ENCODE peak calls at places on chromosomes 4 and X, in four cellular contexts. One of them, this sample, is unnamed.

GRCh38 chrX:22032084-22032483 is at the start of gene PHEX:
- DNase-seq in mesenchymal stem cell: no peak
- DNase-seq in PC-3: no peak
- DNase-seq in GM23338: no peak
- DNase-seq in this sample: no peak

GRCh38 chrX:18354369-18355329 is at the start of gene SCML2:
- DNase-seq in GM23338: peak
- DNase-seq in mesenchymal stem cell: peak
- DNase-seq in PC-3: peak
- DNase-seq in this sample: peak

GRCh38 chrX:2136848-2137247 is 363.9 kb downstream of the DHRSX start:
- DNase-seq in GM23338: no peak
- DNase-seq in PC-3: no peak
- DNase-seq in mesenchymal stem cell: no peak
- DNase-seq in this sample: no peak

GRCh38 chr4:176492648-176493302 is 173.0 kb downstream of the SPCS3 start:
- DNase-seq in GM23338: no peak
- DNase-seq in mesenchymal stem cell: peak
- DNase-seq in PC-3: peak
- DNase-seq in this sample: peak

GRCh38 chr4:91198951-91199350 is 1071.8 kb downstream of the CCSER1 start:
- DNase-seq in mesenchymal stem cell: peak
- DNase-seq in GM23338: no peak
- DNase-seq in PC-3: no peak
- DNase-seq in this sample: no peak

GRCh38 chr4:29014555-29014954 is 1705.6 kb upstream of the PCDH7 start:
- DNase-seq in mesenchymal stem cell: no peak
- DNase-seq in PC-3: no peak
- DNase-seq in GM23338: no peak
- DNase-seq in this sample: no peak

GRCh38 chrX:68953331-68953730 is 124.5 kb downstream of the EFNB1 start:
- DNase-seq in GM23338: no peak
- DNase-seq in mesenchymal stem cell: no peak
- DNase-seq in PC-3: no peak
- DNase-seq in this sample: no peak

GRCh38 chrX:1400731-1401471 is 9.0 kb upstream of the SLC25A6 start:
- DNase-seq in mesenchymal stem cell: no peak
- DNase-seq in PC-3: no peak
- DNase-seq in GM23338: peak
- DNase-seq in this sample: no peak

GRCh38 chrX:30702736-30703135 is 49.5 kb downstream of the GK start:
- DNase-seq in GM23338: no peak
- DNase-seq in mesenchymal stem cell: peak
- DNase-seq in PC-3: no peak
- DNase-seq in this sample: peak

GRCh38 chr4:2451036-2451520 is 17.8 kb upstream of the RNF4 start:
- DNase-seq in mesenchymal stem cell: no peak
- DNase-seq in GM23338: no peak
- DNase-seq in PC-3: no peak
- DNase-seq in this sample: no peak

GRCh38 chr4:162016991-162017390 is 146.8 kb downstream of the FSTL5 start:
- DNase-seq in mesenchymal stem cell: no peak
- DNase-seq in GM23338: no peak
- DNase-seq in PC-3: no peak
- DNase-seq in this sample: no peak

GRCh38 chr4:3353747-3354454 is 61.1 kb downstream of the RGS12 start:
- DNase-seq in mesenchymal stem cell: no peak
- DNase-seq in PC-3: no peak
- DNase-seq in GM23338: no peak
- DNase-seq in this sample: no peak

GRCh38 chrX:40127052-40127451 is 29.3 kb upstream of the BCOR start:
- DNase-seq in mesenchymal stem cell: no peak
- DNase-seq in GM23338: no peak
- DNase-seq in PC-3: no peak
- DNase-seq in this sample: no peak

GRCh38 chr4:7956306-7957112 is 16.8 kb upstream of the AFAP1 start:
- DNase-seq in GM23338: no peak
- DNase-seq in PC-3: peak
- DNase-seq in mesenchymal stem cell: peak
- DNase-seq in this sample: peak

GRCh38 chr4:184732126-184732525 is 1.8 kb downstream of the CENPU start:
- DNase-seq in PC-3: peak
- DNase-seq in mesenchymal stem cell: no peak
- DNase-seq in GM23338: no peak
- DNase-seq in this sample: peak

GRCh38 chr4:15145709-15146108 is 143.4 kb downstream of the CPEB2 start:
- DNase-seq in mesenchymal stem cell: no peak
- DNase-seq in PC-3: peak
- DNase-seq in GM23338: no peak
- DNase-seq in this sample: no peak

GRCh38 chr4:1417522-1418390 is 11.5 kb upstream of the NKX1-1 start:
- DNase-seq in PC-3: peak
- DNase-seq in GM23338: no peak
- DNase-seq in mesenchymal stem cell: no peak
- DNase-seq in this sample: no peak

GRCh38 chrX:71177327-71177726 is 32.7 kb downstream of the NLGN3 start:
- DNase-seq in GM23338: no peak
- DNase-seq in PC-3: no peak
- DNase-seq in mesenchymal stem cell: peak
- DNase-seq in this sample: no peak

GRCh38 chrX:52355108-52355507 is 13.7 kb upstream of the XAGE2 start:
- DNase-seq in PC-3: no peak
- DNase-seq in GM23338: no peak
- DNase-seq in mesenchymal stem cell: no peak
- DNase-seq in this sample: no peak

GRCh38 chr4:137474711-137475301 is 57.5 kb downstream of the PCDH18 start:
- DNase-seq in mesenchymal stem cell: peak
- DNase-seq in PC-3: peak
- DNase-seq in GM23338: no peak
- DNase-seq in this sample: peak

GRCh38 chr4:177427097-177427665 is 15.1 kb downstream of the AGA start:
- DNase-seq in mesenchymal stem cell: peak
- DNase-seq in PC-3: no peak
- DNase-seq in GM23338: no peak
- DNase-seq in this sample: peak

GRCh38 chr4:5942947-5943346 is 50.1 kb upstream of the CRMP1 start:
- DNase-seq in GM23338: no peak
- DNase-seq in mesenchymal stem cell: no peak
- DNase-seq in PC-3: no peak
- DNase-seq in this sample: no peak

GRCh38 chrX:69236641-69237040 is 71.4 kb upstream of the PJA1 start:
- DNase-seq in GM23338: no peak
- DNase-seq in mesenchymal stem cell: no peak
- DNase-seq in PC-3: no peak
- DNase-seq in this sample: no peak

GRCh38 chrX:119753001-119753400 is 5.4 kb upstream of the SOWAHD start:
- DNase-seq in PC-3: no peak
- DNase-seq in GM23338: peak
- DNase-seq in mesenchymal stem cell: no peak
- DNase-seq in this sample: no peak

GRCh38 chr4:182015893-182016292 is 227.3 kb upstream of the TENM3 start:
- DNase-seq in GM23338: no peak
- DNase-seq in PC-3: no peak
- DNase-seq in mesenchymal stem cell: peak
- DNase-seq in this sample: peak

GRCh38 chrX:132369650-132370049 is 119.2 kb downstream of the MBNL3 start:
- DNase-seq in mesenchymal stem cell: no peak
- DNase-seq in GM23338: no peak
- DNase-seq in PC-3: no peak
- DNase-seq in this sample: no peak

GRCh38 chr4:75849459-75849858 is 52.8 kb downstream of the PPEF2 start:
- DNase-seq in PC-3: no peak
- DNase-seq in mesenchymal stem cell: peak
- DNase-seq in GM23338: peak
- DNase-seq in this sample: no peak

GRCh38 chr4:162959056-162959455 is 207.6 kb downstream of the NAF1 start:
- DNase-seq in mesenchymal stem cell: no peak
- DNase-seq in PC-3: peak
- DNase-seq in GM23338: peak
- DNase-seq in this sample: no peak

GRCh38 chr4:153274967-153275366 is 69.5 kb upstream of the MND1 start:
- DNase-seq in PC-3: no peak
- DNase-seq in GM23338: no peak
- DNase-seq in mesenchymal stem cell: no peak
- DNase-seq in this sample: no peak

GRCh38 chr4:76306882-76307669 is 543 bp downstream of the STBD1 start:
- DNase-seq in GM23338: peak
- DNase-seq in mesenchymal stem cell: peak
- DNase-seq in PC-3: peak
- DNase-seq in this sample: peak

GRCh38 chr4:98046665-98047064 is 96.6 kb downstream of the STPG2 start:
- DNase-seq in GM23338: peak
- DNase-seq in mesenchymal stem cell: no peak
- DNase-seq in PC-3: peak
- DNase-seq in this sample: no peak

GRCh38 chr4:1604706-1605205 is 79.4 kb downstream of the FAM53A start:
- DNase-seq in PC-3: peak
- DNase-seq in mesenchymal stem cell: no peak
- DNase-seq in GM23338: no peak
- DNase-seq in this sample: no peak

GRCh38 chrX:1355131-1355799 is 18.7 kb downstream of the IL3RA start:
- DNase-seq in mesenchymal stem cell: no peak
- DNase-seq in GM23338: peak
- DNase-seq in PC-3: no peak
- DNase-seq in this sample: no peak

GRCh38 chr4:150316332-150317205 is 238.3 kb downstream of the DCLK2 start:
- DNase-seq in GM23338: no peak
- DNase-seq in mesenchymal stem cell: no peak
- DNase-seq in PC-3: no peak
- DNase-seq in this sample: peak

GRCh38 chrX:10246846-10247245 is 90.1 kb downstream of the CLCN4 start:
- DNase-seq in GM23338: no peak
- DNase-seq in mesenchymal stem cell: no peak
- DNase-seq in PC-3: no peak
- DNase-seq in this sample: no peak

GRCh38 chr4:23903859-23904438 is 14.1 kb upstream of the PPARGC1A start:
- DNase-seq in mesenchymal stem cell: no peak
- DNase-seq in GM23338: no peak
- DNase-seq in PC-3: no peak
- DNase-seq in this sample: no peak

GRCh38 chrX:72274526-72274925 is 2.5 kb downstream of the RPS4X start:
- DNase-seq in GM23338: no peak
- DNase-seq in mesenchymal stem cell: no peak
- DNase-seq in PC-3: no peak
- DNase-seq in this sample: no peak

GRCh38 chrX:24117288-24117687 is 32.2 kb upstream of the ZFX start:
- DNase-seq in GM23338: no peak
- DNase-seq in PC-3: peak
- DNase-seq in mesenchymal stem cell: peak
- DNase-seq in this sample: peak

DNA sequence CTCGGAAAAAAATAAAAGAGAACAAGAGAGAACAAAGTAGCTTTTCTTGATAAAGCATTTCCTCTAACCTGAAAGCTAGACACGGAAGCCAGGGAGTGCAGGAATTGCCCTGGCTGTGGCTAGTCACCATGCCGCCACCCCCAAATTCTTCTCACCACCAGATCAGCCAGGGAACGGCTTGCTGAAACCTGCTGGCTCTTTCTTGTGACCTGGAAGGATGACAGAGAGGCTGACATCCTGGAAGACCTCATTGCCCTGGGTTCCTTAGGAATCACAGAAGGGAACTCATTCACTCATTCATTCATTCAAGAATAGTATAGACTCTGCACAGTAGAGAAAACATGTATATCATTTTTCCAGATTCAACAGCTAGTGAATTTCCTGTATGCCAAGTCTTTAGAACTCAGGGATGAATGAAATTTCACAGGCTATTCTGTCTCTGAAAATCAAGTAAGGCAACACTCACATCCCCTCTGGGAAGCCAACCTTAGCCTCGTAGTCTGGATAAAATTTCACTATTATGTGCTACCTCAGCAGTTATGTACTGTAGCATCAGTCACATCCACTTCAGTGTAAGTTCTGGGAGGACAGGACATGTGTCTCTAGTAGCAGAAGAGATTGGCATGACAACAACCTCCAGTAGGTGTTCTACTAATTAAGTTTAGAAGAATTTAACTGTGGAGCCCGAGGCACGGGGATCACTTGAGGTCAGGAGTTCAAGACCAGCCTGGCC is 42.2 kb upstream of the HS3ST1 start:
- DNase-seq in GM23338: peak
- DNase-seq in PC-3: no peak
- DNase-seq in mesenchymal stem cell: no peak
- DNase-seq in this sample: no peak
- H3K27ac ChIP-seq in GM23338: peak
- H3K27ac ChIP-seq in PC-3: no peak
- H3K27ac ChIP-seq in mesenchymal stem cell: no peak
- H3K27ac ChIP-seq in this sample: no peak

GRCh38 chr4:124525524-124525923 is 187.0 kb downstream of the ANKRD50 start:
- DNase-seq in GM23338: no peak
- DNase-seq in mesenchymal stem cell: no peak
- DNase-seq in PC-3: no peak
- DNase-seq in this sample: no peak

GRCh38 chr4:124527364-124527763 is 185.2 kb downstream of the ANKRD50 start:
- DNase-seq in mesenchymal stem cell: no peak
- DNase-seq in GM23338: no peak
- DNase-seq in PC-3: no peak
- DNase-seq in this sample: no peak

GRCh38 chr4:124526321-124526720 is 186.2 kb downstream of the ANKRD50 start:
- DNase-seq in PC-3: no peak
- DNase-seq in GM23338: no peak
- DNase-seq in mesenchymal stem cell: no peak
- DNase-seq in this sample: peak

GRCh38 chr4:124529131-124529530 is 183.4 kb downstream of the ANKRD50 start:
- DNase-seq in PC-3: no peak
- DNase-seq in GM23338: no peak
- DNase-seq in mesenchymal stem cell: no peak
- DNase-seq in this sample: no peak

GRCh38 chr4:124526760-124527159 is 185.8 kb downstream of the ANKRD50 start:
- DNase-seq in PC-3: no peak
- DNase-seq in GM23338: no peak
- DNase-seq in mesenchymal stem cell: peak
- DNase-seq in this sample: peak
- H3K4me2 ChIP-seq in PC-3: no peak
- H3K4me2 ChIP-seq in GM23338: no peak
- H3K4me2 ChIP-seq in mesenchymal stem cell: no peak
- H3K4me2 ChIP-seq in this sample: peak

GRCh38 chr4:81314196-81314896 is 99.3 kb upstream of the PRKG2 start:
- DNase-seq in PC-3: peak
- DNase-seq in mesenchymal stem cell: peak
- DNase-seq in GM23338: no peak
- DNase-seq in this sample: peak
- H3K27ac ChIP-seq in PC-3: no peak
- H3K27ac ChIP-seq in mesenchymal stem cell: peak
- H3K27ac ChIP-seq in GM23338: no peak
- H3K27ac ChIP-seq in this sample: peak

DNA sequence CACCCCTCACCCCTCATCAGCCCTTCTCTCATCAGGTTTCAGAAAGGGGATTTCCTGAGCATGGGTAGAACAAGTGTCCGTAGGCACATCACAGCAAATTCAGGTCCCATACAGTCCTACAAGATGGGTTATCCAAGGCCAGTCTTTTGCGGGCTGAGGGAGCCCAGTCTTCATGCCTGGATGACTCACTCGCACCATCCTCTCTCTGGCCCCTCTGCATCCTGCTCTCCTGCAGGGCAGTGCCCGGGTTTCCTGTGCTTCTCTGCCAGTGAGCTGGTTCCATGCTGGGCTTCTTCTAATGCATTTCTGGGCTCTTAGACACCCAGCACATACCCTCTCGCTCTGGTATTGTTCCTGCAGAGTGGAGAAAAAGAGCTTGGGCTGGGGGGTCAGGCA is 7.3 kb upstream of the INTS6L start:
- DNase-seq in GM23338: no peak
- DNase-seq in mesenchymal stem cell: no peak
- DNase-seq in PC-3: no peak
- DNase-seq in this sample: no peak
- H3K4me2 ChIP-seq in GM23338: no peak
- H3K4me2 ChIP-seq in mesenchymal stem cell: no peak
- H3K4me2 ChIP-seq in PC-3: no peak
- H3K4me2 ChIP-seq in this sample: no peak

This sample was measured in IMR-90.